ENCODE peak calls at places on chromosome X, in four cellular contexts. One of them, this sample, is unnamed. For H3K4me1, the result is how much of the 10 kb centered on the place peaks cover.

GRCh38 chrX:53071604-53072417 is 10.4 kb upstream of the TSPYL2 start:
- DNase-seq in MM.1S: peak
- DNase-seq in endodermal cell: peak
- DNase-seq in Peyer's patch: peak
- DNase-seq in this sample: peak

GRCh38 chrX:11135483-11136185 is 24.5 kb downstream of the HCCS start:
- DNase-seq in MM.1S: no peak
- DNase-seq in endodermal cell: no peak
- DNase-seq in Peyer's patch: no peak
- DNase-seq in this sample: no peak

GRCh38 chrX:87140800-87141483 is 376.7 kb upstream of the KLHL4 start:
- DNase-seq in MM.1S: no peak
- DNase-seq in endodermal cell: no peak
- DNase-seq in Peyer's patch: no peak
- DNase-seq in this sample: no peak

GRCh38 chrX:115058276-115058675 is 40.9 kb upstream of the IL13RA2 start:
- DNase-seq in MM.1S: no peak
- DNase-seq in endodermal cell: no peak
- DNase-seq in Peyer's patch: no peak
- DNase-seq in this sample: no peak

GRCh38 chrX:71615954-71616353 is 2.4 kb downstream of the CXCR3 start:
- DNase-seq in MM.1S: no peak
- DNase-seq in endodermal cell: no peak
- DNase-seq in Peyer's patch: no peak
- DNase-seq in this sample: no peak

GRCh38 chrX:14027031-14027430 is 2.7 kb downstream of the GEMIN8 start:
- DNase-seq in MM.1S: no peak
- DNase-seq in endodermal cell: no peak
- DNase-seq in Peyer's patch: no peak
- DNase-seq in this sample: peak

GRCh38 chrX:323721-324628 is 5.4 kb upstream of the GTPBP6 start:
- DNase-seq in MM.1S: peak
- DNase-seq in endodermal cell: peak
- DNase-seq in Peyer's patch: peak
- DNase-seq in this sample: peak

GRCh38 chrX:134880866-134881265 is 109.9 kb upstream of the SMIM10 start:
- DNase-seq in MM.1S: no peak
- DNase-seq in endodermal cell: no peak
- DNase-seq in Peyer's patch: no peak
- DNase-seq in this sample: no peak

GRCh38 chrX:131677655-131678628 is 134.1 kb downstream of the OR13H1 start:
- DNase-seq in MM.1S: peak
- DNase-seq in endodermal cell: peak
- DNase-seq in Peyer's patch: peak
- DNase-seq in this sample: peak

GRCh38 chrX:106378616-106379015 is 210.5 kb downstream of the PWWP3B start:
- DNase-seq in MM.1S: peak
- DNase-seq in endodermal cell: no peak
- DNase-seq in Peyer's patch: no peak
- DNase-seq in this sample: no peak

GRCh38 chrX:101595739-101596419 is 21.9 kb downstream of the ARMCX6 start:
- DNase-seq in MM.1S: peak
- DNase-seq in endodermal cell: peak
- DNase-seq in Peyer's patch: no peak
- DNase-seq in this sample: peak

GRCh38 chrX:31181377-31182038 is 109.7 kb upstream of the FTHL17 start:
- DNase-seq in MM.1S: no peak
- DNase-seq in endodermal cell: no peak
- DNase-seq in Peyer's patch: no peak
- DNase-seq in this sample: no peak

GRCh38 chrX:48511561-48511960 is 2.8 kb downstream of the PORCN start:
- DNase-seq in MM.1S: no peak
- DNase-seq in endodermal cell: no peak
- DNase-seq in Peyer's patch: no peak
- DNase-seq in this sample: no peak

GRCh38 chrX:38985375-38985774 is 184.1 kb downstream of the MID1IP1 start:
- DNase-seq in MM.1S: peak
- DNase-seq in endodermal cell: no peak
- DNase-seq in Peyer's patch: no peak
- DNase-seq in this sample: peak

GRCh38 chrX:9670136-9670905 is 95.3 kb downstream of the GPR143 start:
- DNase-seq in MM.1S: no peak
- DNase-seq in endodermal cell: no peak
- DNase-seq in Peyer's patch: no peak
- DNase-seq in this sample: no peak

GRCh38 chrX:153216926-153217325 is 37.8 kb downstream of the MAGEA1 start:
- DNase-seq in MM.1S: no peak
- DNase-seq in endodermal cell: no peak
- DNase-seq in Peyer's patch: no peak
- DNase-seq in this sample: no peak

GRCh38 chrX:78659955-78660354 is 827 bp upstream of the RTL3 start:
- DNase-seq in MM.1S: no peak
- DNase-seq in endodermal cell: no peak
- DNase-seq in Peyer's patch: no peak
- DNase-seq in this sample: no peak

GRCh38 chrX:3501833-3502535 is 155.5 kb upstream of the MXRA5 start:
- DNase-seq in MM.1S: no peak
- DNase-seq in endodermal cell: no peak
- DNase-seq in Peyer's patch: no peak
- DNase-seq in this sample: no peak

GRCh38 chrX:3384330-3384729 is 37.9 kb upstream of the MXRA5 start:
- DNase-seq in MM.1S: no peak
- DNase-seq in endodermal cell: no peak
- DNase-seq in Peyer's patch: no peak
- DNase-seq in this sample: no peak

DNA sequence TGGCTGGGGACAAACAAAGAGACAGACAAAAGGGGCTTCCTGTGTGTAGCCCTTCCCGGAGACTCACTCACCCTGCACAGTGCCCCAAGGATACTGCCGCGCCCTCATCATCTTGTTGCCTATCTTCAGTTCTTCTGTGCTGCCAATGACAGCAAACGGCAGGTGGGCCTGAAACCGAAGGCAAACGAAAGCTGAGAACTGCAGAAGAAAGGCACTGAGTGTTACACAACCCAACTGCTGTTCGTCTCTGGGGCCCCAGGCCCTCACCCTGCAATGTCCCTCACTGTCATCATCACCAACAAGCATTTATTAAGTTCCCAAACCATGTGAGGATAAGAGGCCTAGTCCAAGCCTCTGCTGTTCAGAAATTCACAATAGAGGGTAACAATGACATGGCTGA is 34.4 kb upstream of the NKRF start:
- DNase-seq in MM.1S: peak
- DNase-seq in endodermal cell: no peak
- DNase-seq in Peyer's patch: no peak
- DNase-seq in this sample: no peak
- H3K4me1 ChIP-seq in MM.1S: under half
- H3K4me1 ChIP-seq in endodermal cell: under half
- H3K4me1 ChIP-seq in Peyer's patch: under half
- H3K4me1 ChIP-seq in this sample: under half

GRCh38 chrX:6226053-6226645 is 2.5 kb downstream of the NLGN4X start:
- DNase-seq in MM.1S: peak
- DNase-seq in endodermal cell: peak
- DNase-seq in Peyer's patch: no peak
- DNase-seq in this sample: no peak

GRCh38 chrX:6228720-6229119 is at the start of gene NLGN4X:
- DNase-seq in MM.1S: no peak
- DNase-seq in endodermal cell: peak
- DNase-seq in Peyer's patch: no peak
- DNase-seq in this sample: no peak

GRCh38 chrX:6227445-6227820 is 1.2 kb downstream of the NLGN4X start:
- DNase-seq in MM.1S: no peak
- DNase-seq in endodermal cell: peak
- DNase-seq in Peyer's patch: no peak
- DNase-seq in this sample: no peak

GRCh38 chrX:6225307-6226052 is 3.2 kb downstream of the NLGN4X start:
- DNase-seq in MM.1S: no peak
- DNase-seq in endodermal cell: peak
- DNase-seq in Peyer's patch: no peak
- DNase-seq in this sample: no peak

GRCh38 chrX:6226646-6227444 is 1.8 kb downstream of the NLGN4X start:
- DNase-seq in MM.1S: no peak
- DNase-seq in endodermal cell: peak
- DNase-seq in Peyer's patch: no peak
- DNase-seq in this sample: no peak
- H3K4me1 ChIP-seq in MM.1S: under half
- H3K4me1 ChIP-seq in endodermal cell: under half
- H3K4me1 ChIP-seq in Peyer's patch: under half
- H3K4me1 ChIP-seq in this sample: under half

GRCh38 chrX:40087574-40088298 is 10.0 kb downstream of the BCOR start:
- DNase-seq in MM.1S: no peak
- DNase-seq in endodermal cell: peak
- DNase-seq in Peyer's patch: no peak
- DNase-seq in this sample: no peak
- H3K4me1 ChIP-seq in MM.1S: under half
- H3K4me1 ChIP-seq in endodermal cell: under half
- H3K4me1 ChIP-seq in Peyer's patch: half or more
- H3K4me1 ChIP-seq in this sample: half or more

GRCh38 chrX:139929876-139930275 is 3.0 kb downstream of the ATP11C start:
- DNase-seq in MM.1S: no peak
- DNase-seq in endodermal cell: no peak
- DNase-seq in Peyer's patch: no peak
- DNase-seq in this sample: peak

GRCh38 chrX:139924696-139925094 is 8.2 kb downstream of the ATP11C start:
- DNase-seq in MM.1S: no peak
- DNase-seq in endodermal cell: no peak
- DNase-seq in Peyer's patch: no peak
- DNase-seq in this sample: no peak

GRCh38 chrX:139920306-139920705 is 12.5 kb downstream of the ATP11C start:
- DNase-seq in MM.1S: no peak
- DNase-seq in endodermal cell: no peak
- DNase-seq in Peyer's patch: no peak
- DNase-seq in this sample: no peak

DNA sequence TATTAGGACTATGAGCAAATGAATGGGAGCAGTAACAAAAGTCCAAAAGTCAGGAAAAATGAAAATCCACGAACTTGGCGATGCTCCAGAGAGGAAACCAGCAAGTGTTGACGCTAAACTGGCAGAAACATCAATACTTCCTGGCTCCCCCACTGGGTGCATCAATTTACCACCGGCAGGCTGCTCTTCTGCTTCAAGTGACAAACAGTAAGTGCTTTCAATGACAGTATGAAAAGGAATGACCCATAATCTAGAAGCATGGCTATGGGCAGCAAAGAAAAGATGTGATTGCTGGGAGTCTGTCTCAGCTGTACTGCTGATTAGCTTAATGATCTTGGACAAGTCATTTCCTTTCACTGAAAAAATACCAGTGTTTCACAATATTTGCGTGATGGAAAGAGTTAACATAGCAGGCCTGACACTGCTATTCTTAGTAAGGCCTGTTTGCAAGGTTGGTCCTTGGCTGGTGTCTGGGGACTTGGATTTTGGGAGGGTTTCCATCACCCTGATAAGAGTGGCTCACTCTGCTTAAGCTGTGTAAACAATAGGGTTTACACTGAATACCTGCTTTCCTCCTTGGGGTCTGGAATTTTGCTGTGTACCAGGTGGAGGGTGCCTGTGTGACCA is 8.7 kb downstream of the ATP11C start:
- DNase-seq in MM.1S: no peak
- DNase-seq in endodermal cell: no peak
- DNase-seq in Peyer's patch: no peak
- DNase-seq in this sample: no peak
- H3K4me1 ChIP-seq in MM.1S: under half
- H3K4me1 ChIP-seq in endodermal cell: under half
- H3K4me1 ChIP-seq in Peyer's patch: under half
- H3K4me1 ChIP-seq in this sample: under half

GRCh38 chrX:13009256-13009655 is 34.3 kb downstream of the TMSB4X start:
- DNase-seq in MM.1S: no peak
- DNase-seq in endodermal cell: no peak
- DNase-seq in Peyer's patch: no peak
- DNase-seq in this sample: no peak

GRCh38 chrX:13009844-13010243 is 34.6 kb downstream of the FAM9C start:
- DNase-seq in MM.1S: no peak
- DNase-seq in endodermal cell: no peak
- DNase-seq in Peyer's patch: no peak
- DNase-seq in this sample: no peak

GRCh38 chrX:13008851-13009250 is 33.9 kb downstream of the TMSB4X start:
- DNase-seq in MM.1S: no peak
- DNase-seq in endodermal cell: no peak
- DNase-seq in Peyer's patch: no peak
- DNase-seq in this sample: no peak

GRCh38 chrX:13007519-13008188 is 32.7 kb downstream of the TMSB4X start:
- DNase-seq in MM.1S: no peak
- DNase-seq in endodermal cell: no peak
- DNase-seq in Peyer's patch: no peak
- DNase-seq in this sample: no peak

GRCh38 chrX:13008189-13008533 is 33.3 kb downstream of the TMSB4X start:
- DNase-seq in MM.1S: no peak
- DNase-seq in endodermal cell: no peak
- DNase-seq in Peyer's patch: no peak
- DNase-seq in this sample: peak
- H3K4me1 ChIP-seq in MM.1S: under half
- H3K4me1 ChIP-seq in endodermal cell: under half
- H3K4me1 ChIP-seq in Peyer's patch: under half
- H3K4me1 ChIP-seq in this sample: half or more

This sample was measured in OCI-LY7.